ENCODE peak calls at places on chromosomes 11 and 22, in nine cellular contexts. Y is endodermal cell, U is A549, X is pancreas, N is NB4, W is neural crest cell, B is OCI-LY7, M is GM12865, V is sigmoid colon. Q is an unnamed sample.

GRCh38 chr11:61778357-61778886 is 14.0 kb downstream of the TMEM258 start:
- DNase-seq in Y (no peak), U (no peak), X (peak; percentile 28), N (no peak), W (no peak), B (no peak), M (no peak), V (no peak), Q (no peak)

GRCh38 chr22:19687561-19688300 is 26.6 kb upstream of the SEPTIN5 start:
- DNase-seq in Y (peak; percentile 36), U (no peak), X (no peak), N (peak; percentile 97), W (no peak), B (no peak), M (no peak), V (no peak), Q (peak; percentile 42)

GRCh38 chr22:19174106-19175025 is 4.2 kb downstream of the SLC25A1 start:
- DNase-seq in Y (peak; percentile 70), U (no peak), X (peak; percentile 52), N (peak; percentile 56), W (no peak), B (peak; percentile 83), M (peak; percentile 72), V (peak; percentile 73), Q (peak; percentile 80)

GRCh38 chr11:44037658-44037998 is 10.2 kb upstream of the ACCSL start:
- DNase-seq in Y (no peak), U (no peak), X (no peak), N (no peak), W (no peak), B (no peak), M (no peak), V (no peak), Q (no peak)

GRCh38 chr22:45484742-45485141 is 17.9 kb upstream of the FBLN1 start:
- DNase-seq in Y (no peak), U (no peak), X (no peak), N (no peak), W (no peak), B (no peak), M (no peak), V (no peak), Q (no peak)

GRCh38 chr22:25113316-25113721 is 86.3 kb upstream of the CRYBB3 start:
- DNase-seq in Y (no peak), U (no peak), X (peak; percentile 58), N (no peak), W (no peak), B (no peak), M (no peak), V (no peak), Q (no peak)

GRCh38 chr22:50186181-50186731 is 543 bp downstream of the TRABD start:
- DNase-seq in Y (no peak), U (no peak), X (peak; percentile 85), N (no peak), W (no peak), B (peak; percentile 33), M (no peak), V (no peak), Q (no peak)

GRCh38 chr11:63240098-63240497 is 3.3 kb downstream of the SLC22A25 start:
- DNase-seq in Y (no peak), U (no peak), X (no peak), N (no peak), W (no peak), B (no peak), M (no peak), V (no peak), Q (no peak)

DNA sequence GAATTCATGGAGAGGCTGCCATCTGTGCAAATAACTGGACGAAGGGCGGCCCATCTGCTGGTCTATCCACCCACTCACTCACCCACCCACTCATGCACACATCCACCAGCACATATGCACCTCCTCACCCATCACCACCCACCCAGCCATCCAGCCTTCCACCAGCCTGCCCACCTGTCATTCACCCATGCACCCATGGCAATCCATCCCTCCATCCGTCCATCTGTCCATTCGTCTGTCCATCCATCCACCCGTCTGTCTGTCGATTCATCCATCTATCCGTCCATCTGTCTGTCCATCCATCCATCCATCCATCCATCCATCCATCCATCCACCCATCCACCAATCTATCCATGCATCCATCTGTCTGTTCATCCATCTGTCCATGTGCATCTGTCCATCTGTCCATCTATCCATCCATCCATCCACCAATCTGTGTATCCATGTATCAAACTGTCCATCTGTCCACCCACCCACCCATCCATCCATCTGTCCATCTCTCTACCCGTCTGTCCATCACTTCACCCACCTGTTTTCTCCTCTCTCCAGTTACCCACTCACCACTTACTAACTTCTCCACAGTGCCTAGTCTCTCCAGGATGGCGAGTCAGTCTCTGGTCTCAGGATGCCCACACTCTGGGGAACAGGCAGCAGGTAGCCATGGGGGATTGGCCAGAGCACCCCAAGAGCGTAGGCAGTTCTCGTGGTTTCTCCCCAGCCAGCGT is 8.9 kb downstream of the TRPM5 start:
- DNase-seq in Y (no peak), U (no peak), X (peak; percentile 20), N (no peak), W (no peak), B (no peak), M (no peak), V (no peak), Q (no peak)
- TF ChIP-seq CTCF in Y (no peak), U (no peak), X (no peak), N (no peak), W (no peak), B (no peak), M (no peak), V (no peak), Q (no peak)

GRCh38 chr22:23750374-23750743 is 553 bp downstream of the ZNF70 start:
- DNase-seq in Y (no peak), U (no peak), X (no peak), N (no peak), W (no peak), B (no peak), M (no peak), V (no peak), Q (no peak)

GRCh38 chr22:23752090-23752691 is 1.3 kb upstream of the ZNF70 start:
- DNase-seq in Y (no peak), U (peak; percentile 20), X (no peak), N (peak; percentile 80), W (no peak), B (peak; percentile 95), M (peak; percentile 51), V (no peak), Q (no peak)

GRCh38 chr22:23751441-23751996 is 607 bp upstream of the ZNF70 start:
- DNase-seq in Y (peak; percentile 75), U (peak; percentile 58), X (no peak), N (peak; percentile 31), W (no peak), B (no peak), M (no peak), V (peak; percentile 77), Q (no peak)

GRCh38 chr22:23749747-23750373 is 1.1 kb downstream of the ZNF70 start:
- DNase-seq in Y (no peak), U (no peak), X (no peak), N (peak; percentile 64), W (no peak), B (no peak), M (no peak), V (no peak), Q (no peak)

DNA sequence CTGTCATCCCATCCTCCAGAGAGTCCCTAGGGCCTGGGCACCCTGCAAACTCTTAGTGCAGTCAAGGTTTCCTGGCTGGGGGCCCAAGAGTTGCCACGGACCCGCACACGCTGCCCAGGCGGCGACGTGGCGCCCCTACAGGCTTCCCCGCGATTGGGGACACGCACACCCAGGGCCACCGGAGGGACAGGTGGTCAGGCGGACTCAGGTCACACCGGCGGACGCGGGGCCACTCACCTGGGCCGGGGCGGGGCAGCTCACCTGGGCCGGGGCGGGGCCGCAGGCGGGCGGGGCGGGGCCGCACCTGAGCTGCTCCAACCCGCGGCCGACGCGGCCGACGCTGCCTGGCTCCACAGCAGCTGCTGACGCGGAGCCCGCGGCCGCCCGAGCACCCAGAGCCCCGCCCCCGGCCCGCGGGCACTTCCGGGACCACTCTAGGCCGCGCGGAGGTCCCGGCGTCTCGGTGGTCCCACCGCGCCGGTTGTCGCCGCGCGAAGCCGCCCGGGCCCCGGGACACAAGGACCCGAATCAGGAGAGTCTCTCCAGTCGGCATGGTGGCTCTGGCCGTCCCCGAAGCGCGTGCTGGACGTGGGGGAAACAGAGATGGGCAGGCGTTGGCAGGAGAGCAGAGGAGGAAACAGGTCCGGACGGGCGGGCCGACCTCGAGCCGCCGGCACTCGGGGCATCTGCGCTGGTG is at the start of gene ZNF70:
- DNase-seq in Y (peak; percentile 96), U (peak; percentile 82), X (peak; percentile 97), N (peak; percentile 88), W (peak; percentile 74), B (peak; percentile 94), M (peak; percentile 93), V (peak; percentile 93), Q (peak; percentile 84)
- TF ChIP-seq CTCF in Y (peak; percentile 17), U (peak; percentile 10), X (no peak), N (peak; percentile 25), W (peak; percentile 37), B (peak; percentile 50), M (peak; percentile 29), V (no peak), Q (no peak)

GRCh38 chr11:71083105-71083504 is 169.3 kb downstream of the SHANK2 start:
- DNase-seq in Y (no peak), U (no peak), X (no peak), N (no peak), W (no peak), B (no peak), M (no peak), V (no peak), Q (no peak)

GRCh38 chr11:71084306-71085012 is 167.9 kb downstream of the SHANK2 start:
- DNase-seq in Y (no peak), U (no peak), X (no peak), N (no peak), W (no peak), B (no peak), M (no peak), V (no peak), Q (no peak)

GRCh38 chr11:71089571-71089970 is 162.8 kb downstream of the SHANK2 start:
- DNase-seq in Y (no peak), U (no peak), X (no peak), N (no peak), W (no peak), B (no peak), M (no peak), V (no peak), Q (no peak)

GRCh38 chr11:71082454-71082853 is 169.9 kb downstream of the SHANK2 start:
- DNase-seq in Y (no peak), U (no peak), X (no peak), N (no peak), W (no peak), B (no peak), M (no peak), V (no peak), Q (no peak)

DNA sequence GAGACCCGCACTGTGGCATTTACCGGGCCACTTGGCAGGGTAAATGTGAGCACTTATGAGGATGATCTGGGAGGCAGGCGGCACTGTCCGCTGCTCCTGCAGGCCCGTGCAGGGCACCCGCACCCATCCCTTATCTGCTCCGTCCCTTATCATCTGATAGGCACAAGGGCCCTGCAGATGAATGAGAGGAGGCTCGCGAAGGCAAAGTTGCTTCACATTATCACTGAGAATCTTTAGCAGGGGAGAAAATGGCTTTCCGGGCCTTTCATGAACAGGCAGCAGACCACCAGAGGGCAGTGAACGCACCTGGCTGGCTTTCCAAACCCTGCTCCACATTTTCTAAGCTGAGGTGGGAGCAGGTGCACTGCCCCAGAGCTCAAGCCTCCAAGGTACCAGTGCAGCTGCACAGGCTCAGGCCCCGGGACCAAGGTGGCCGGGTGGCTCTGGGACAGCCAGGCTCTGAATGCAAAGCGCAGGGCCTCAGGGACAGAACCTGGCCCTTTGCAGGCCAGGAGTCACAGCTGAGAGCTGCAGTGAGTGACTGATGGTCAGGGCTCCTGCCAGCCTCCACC is 165.6 kb downstream of the SHANK2 start:
- DNase-seq in Y (peak; percentile 90), U (peak; percentile 47), X (no peak), N (peak; percentile 34), W (peak; percentile 45), B (peak; percentile 56), M (peak; percentile 6), V (no peak), Q (peak; percentile 7)
- TF ChIP-seq CTCF in Y (peak; percentile 91), U (peak; percentile 62), X (peak; percentile 25), N (peak; percentile 38), W (peak; percentile 71), B (peak; percentile 75), M (peak; percentile 15), V (peak; percentile 36), Q (no peak)

GRCh38 chr11:119363081-119363861 is 16.8 kb upstream of the MFRP start:
- DNase-seq in Y (peak; percentile 66), U (no peak), X (peak; percentile 87), N (no peak), W (no peak), B (no peak), M (no peak), V (no peak), Q (no peak)

GRCh38 chr11:119361961-119362725 is 15.6 kb upstream of the MFRP start:
- DNase-seq in Y (peak; percentile 44), U (no peak), X (no peak), N (no peak), W (no peak), B (peak; percentile 32), M (no peak), V (no peak), Q (no peak)

GRCh38 chr11:119362741-119363080 is 16.2 kb upstream of the MFRP start:
- DNase-seq in Y (peak; percentile 45), U (no peak), X (no peak), N (no peak), W (no peak), B (peak; percentile 55), M (no peak), V (no peak), Q (no peak)

GRCh38 chr11:119365071-119365591 is 16.4 kb downstream of the USP2 start:
- DNase-seq in Y (peak; percentile 35), U (no peak), X (no peak), N (no peak), W (no peak), B (peak; percentile 33), M (no peak), V (no peak), Q (no peak)

DNA sequence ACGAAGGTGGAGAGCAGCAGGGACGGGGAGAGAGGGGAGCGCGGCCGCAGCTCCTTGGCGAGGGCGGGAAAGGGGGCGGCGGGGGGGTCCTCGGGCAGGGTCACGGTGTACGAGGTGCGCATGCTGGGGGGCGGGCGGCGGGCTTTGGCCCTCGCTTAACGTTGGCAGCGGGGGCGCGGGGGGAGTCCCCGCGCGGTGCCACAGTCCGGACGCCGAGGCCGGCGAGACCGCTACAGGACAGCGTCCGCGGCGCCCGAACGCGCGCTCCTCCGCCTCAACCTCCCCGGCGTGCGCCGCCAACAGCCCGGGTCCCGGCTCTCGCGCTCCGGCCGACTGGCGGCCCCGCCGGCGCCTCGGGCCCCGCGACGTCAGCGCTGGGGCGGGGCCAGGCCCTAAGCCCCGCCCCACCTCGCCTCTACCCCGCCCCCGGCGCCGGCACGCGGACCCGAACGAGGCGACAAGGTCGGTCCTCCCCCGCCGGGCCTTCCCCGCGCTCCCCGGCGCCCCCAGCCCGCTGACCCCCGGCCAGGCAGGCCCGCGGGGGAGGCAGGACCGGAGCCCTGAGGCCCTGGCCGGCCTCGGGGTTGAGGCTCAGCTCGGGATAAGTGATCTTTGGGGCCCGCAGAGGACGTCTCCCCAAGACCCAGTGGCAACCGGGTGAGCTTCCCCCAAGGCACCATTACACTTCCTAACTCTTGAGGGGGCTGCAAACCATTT is 17.5 kb downstream of the USP2 start:
- DNase-seq in Y (peak; percentile 86), U (no peak), X (peak; percentile 86), N (no peak), W (peak; percentile 51), B (peak; percentile 83), M (peak; percentile 32), V (peak; percentile 81), Q (no peak)
- TF ChIP-seq CTCF in Y (no peak), U (no peak), X (no peak), N (no peak), W (no peak), B (peak; percentile 18), M (no peak), V (no peak), Q (no peak)